ENCODE peak calls at places on chromosomes 13 and 19, in ten cellular contexts. One of them, this sample, is unnamed.

GRCh38 chr13:27372896-27373295 is 51.5 kb upstream of the GTF3A start:
- DNase-seq in prostate gland: no peak
- DNase-seq in BE2C: peak
- DNase-seq in amniotic stem cell: no peak
- DNase-seq in BJ: no peak
- DNase-seq in stromal cell of bone marrow: no peak
- DNase-seq in dorsolateral prefrontal cortex: no peak
- DNase-seq in stimulated activated CD4-positive, alpha-beta T cell treated with anti-CD3 and anti-CD28 coated beads, Interleukin-12 subunit alpha, Interleukin-12 subunit beta, amount 100 ng/mL, for 24 hours: no peak
- DNase-seq in endodermal cell: no peak
- DNase-seq in H1: no peak
- DNase-seq in this sample: no peak

GRCh38 chr13:74129500-74130144 is 4.6 kb downstream of the KLF12 start:
- DNase-seq in prostate gland: no peak
- DNase-seq in BE2C: no peak
- DNase-seq in amniotic stem cell: no peak
- DNase-seq in BJ: no peak
- DNase-seq in stromal cell of bone marrow: no peak
- DNase-seq in dorsolateral prefrontal cortex: no peak
- DNase-seq in stimulated activated CD4-positive, alpha-beta T cell treated with anti-CD3 and anti-CD28 coated beads, Interleukin-12 subunit alpha, Interleukin-12 subunit beta, amount 100 ng/mL, for 24 hours: no peak
- DNase-seq in endodermal cell: no peak
- DNase-seq in H1: no peak
- DNase-seq in this sample: no peak

GRCh38 chr13:112150352-112150751 is 83.4 kb downstream of the SOX1 start:
- DNase-seq in prostate gland: no peak
- DNase-seq in BE2C: no peak
- DNase-seq in amniotic stem cell: no peak
- DNase-seq in BJ: no peak
- DNase-seq in stromal cell of bone marrow: no peak
- DNase-seq in dorsolateral prefrontal cortex: no peak
- DNase-seq in stimulated activated CD4-positive, alpha-beta T cell treated with anti-CD3 and anti-CD28 coated beads, Interleukin-12 subunit alpha, Interleukin-12 subunit beta, amount 100 ng/mL, for 24 hours: no peak
- DNase-seq in endodermal cell: no peak
- DNase-seq in H1: no peak
- DNase-seq in this sample: no peak

GRCh38 chr19:43636121-43636683 is 3.4 kb downstream of the CADM4 start:
- DNase-seq in prostate gland: no peak
- DNase-seq in BE2C: no peak
- DNase-seq in amniotic stem cell: no peak
- DNase-seq in BJ: no peak
- DNase-seq in stromal cell of bone marrow: no peak
- DNase-seq in dorsolateral prefrontal cortex: no peak
- DNase-seq in stimulated activated CD4-positive, alpha-beta T cell treated with anti-CD3 and anti-CD28 coated beads, Interleukin-12 subunit alpha, Interleukin-12 subunit beta, amount 100 ng/mL, for 24 hours: no peak
- DNase-seq in endodermal cell: peak
- DNase-seq in H1: peak
- DNase-seq in this sample: no peak

GRCh38 chr19:13729859-13730258 is 34.5 kb upstream of the MRI1 start:
- DNase-seq in prostate gland: no peak
- DNase-seq in BE2C: no peak
- DNase-seq in amniotic stem cell: no peak
- DNase-seq in BJ: no peak
- DNase-seq in stromal cell of bone marrow: no peak
- DNase-seq in dorsolateral prefrontal cortex: no peak
- DNase-seq in stimulated activated CD4-positive, alpha-beta T cell treated with anti-CD3 and anti-CD28 coated beads, Interleukin-12 subunit alpha, Interleukin-12 subunit beta, amount 100 ng/mL, for 24 hours: no peak
- DNase-seq in endodermal cell: no peak
- DNase-seq in H1: no peak
- DNase-seq in this sample: no peak

GRCh38 chr19:10052602-10053360 is 33.3 kb upstream of the SHFL start:
- DNase-seq in prostate gland: no peak
- DNase-seq in BE2C: no peak
- DNase-seq in amniotic stem cell: no peak
- DNase-seq in BJ: no peak
- DNase-seq in stromal cell of bone marrow: no peak
- DNase-seq in dorsolateral prefrontal cortex: no peak
- DNase-seq in stimulated activated CD4-positive, alpha-beta T cell treated with anti-CD3 and anti-CD28 coated beads, Interleukin-12 subunit alpha, Interleukin-12 subunit beta, amount 100 ng/mL, for 24 hours: no peak
- DNase-seq in endodermal cell: no peak
- DNase-seq in H1: no peak
- DNase-seq in this sample: no peak

GRCh38 chr13:93364166-93364565 is 137.6 kb downstream of the GPC6 start:
- DNase-seq in prostate gland: no peak
- DNase-seq in BE2C: no peak
- DNase-seq in amniotic stem cell: no peak
- DNase-seq in BJ: no peak
- DNase-seq in stromal cell of bone marrow: no peak
- DNase-seq in dorsolateral prefrontal cortex: no peak
- DNase-seq in stimulated activated CD4-positive, alpha-beta T cell treated with anti-CD3 and anti-CD28 coated beads, Interleukin-12 subunit alpha, Interleukin-12 subunit beta, amount 100 ng/mL, for 24 hours: no peak
- DNase-seq in endodermal cell: no peak
- DNase-seq in H1: no peak
- DNase-seq in this sample: no peak

GRCh38 chr19:13881231-13881691 is 4.3 kb downstream of the NANOS3 start:
- DNase-seq in prostate gland: no peak
- DNase-seq in BE2C: no peak
- DNase-seq in amniotic stem cell: no peak
- DNase-seq in BJ: no peak
- DNase-seq in stromal cell of bone marrow: no peak
- DNase-seq in dorsolateral prefrontal cortex: no peak
- DNase-seq in stimulated activated CD4-positive, alpha-beta T cell treated with anti-CD3 and anti-CD28 coated beads, Interleukin-12 subunit alpha, Interleukin-12 subunit beta, amount 100 ng/mL, for 24 hours: no peak
- DNase-seq in endodermal cell: peak
- DNase-seq in H1: no peak
- DNase-seq in this sample: no peak

GRCh38 chr19:4639531-4640246 is 373 bp downstream of the TNFAIP8L1 start:
- DNase-seq in prostate gland: no peak
- DNase-seq in BE2C: peak
- DNase-seq in amniotic stem cell: no peak
- DNase-seq in BJ: no peak
- DNase-seq in stromal cell of bone marrow: no peak
- DNase-seq in dorsolateral prefrontal cortex: no peak
- DNase-seq in stimulated activated CD4-positive, alpha-beta T cell treated with anti-CD3 and anti-CD28 coated beads, Interleukin-12 subunit alpha, Interleukin-12 subunit beta, amount 100 ng/mL, for 24 hours: no peak
- DNase-seq in endodermal cell: no peak
- DNase-seq in H1: no peak
- DNase-seq in this sample: no peak

GRCh38 chr19:17385878-17386611 is 8.0 kb downstream of the CCDC194 start:
- DNase-seq in prostate gland: no peak
- DNase-seq in BE2C: peak
- DNase-seq in amniotic stem cell: no peak
- DNase-seq in BJ: no peak
- DNase-seq in stromal cell of bone marrow: peak
- DNase-seq in dorsolateral prefrontal cortex: no peak
- DNase-seq in stimulated activated CD4-positive, alpha-beta T cell treated with anti-CD3 and anti-CD28 coated beads, Interleukin-12 subunit alpha, Interleukin-12 subunit beta, amount 100 ng/mL, for 24 hours: peak
- DNase-seq in endodermal cell: peak
- DNase-seq in H1: peak
- DNase-seq in this sample: peak

GRCh38 chr19:45179063-45179847 is 671 bp downstream of the BLOC1S3 start:
- DNase-seq in prostate gland: no peak
- DNase-seq in BE2C: peak
- DNase-seq in amniotic stem cell: no peak
- DNase-seq in BJ: no peak
- DNase-seq in stromal cell of bone marrow: no peak
- DNase-seq in dorsolateral prefrontal cortex: no peak
- DNase-seq in stimulated activated CD4-positive, alpha-beta T cell treated with anti-CD3 and anti-CD28 coated beads, Interleukin-12 subunit alpha, Interleukin-12 subunit beta, amount 100 ng/mL, for 24 hours: peak
- DNase-seq in endodermal cell: peak
- DNase-seq in H1: no peak
- DNase-seq in this sample: no peak

This sample was measured in SK-N-DZ.